ENCODE peak calls at places on chromosomes 4 and X, in eight cellular contexts. L is gastrocnemius medialis, B is tibial nerve, N is sigmoid colon, X is HCT116, K is esophagus squamous epithelium, V is A549, P is adrenal gland. U is an unnamed sample.

GRCh38 chr4:159101983-159102622 is 776 bp upstream of the RAPGEF2 start:
- DNase-seq in L (no peak), B (no peak), N (no peak), X (no peak), K (no peak), V (no peak), P (no peak), U (peak; percentile 1)

GRCh38 chr4:116702949-116703348 is 382.4 kb downstream of the TRAM1L1 start:
- DNase-seq in L (no peak), B (no peak), N (no peak), X (no peak), K (no peak), V (no peak), P (no peak), U (peak; percentile 35)

GRCh38 chrX:22105231-22105630 is 73.1 kb downstream of the PHEX start:
- DNase-seq in L (no peak), B (no peak), N (no peak), X (no peak), K (no peak), V (no peak), P (no peak), U (no peak)

GRCh38 chr4:17058506-17058905 is 160.1 kb upstream of the LDB2 start:
- DNase-seq in L (no peak), B (no peak), N (no peak), X (no peak), K (no peak), V (no peak), P (no peak), U (no peak)

GRCh38 chr4:40720931-40721330 is 28.8 kb upstream of the NSUN7 start:
- DNase-seq in L (no peak), B (no peak), N (no peak), X (no peak), K (no peak), V (no peak), P (no peak), U (peak; percentile 25)

GRCh38 chr4:185682236-185682635 is 129.8 kb downstream of the SORBS2 start:
- DNase-seq in L (no peak), B (no peak), N (no peak), X (no peak), K (no peak), V (peak; percentile 12), P (no peak), U (no peak)

GRCh38 chrX:44011505-44011904 is 38.3 kb upstream of the NDP start:
- DNase-seq in L (no peak), B (no peak), N (no peak), X (no peak), K (no peak), V (no peak), P (no peak), U (peak; percentile 64)

GRCh38 chrX:65644621-65645287 is 22.7 kb upstream of the MSN start:
- DNase-seq in L (peak; percentile 66), B (peak; percentile 73), N (peak; percentile 94), X (peak; percentile 39), K (peak; percentile 6), V (peak; percentile 67), P (peak; percentile 89), U (peak; percentile 35)

GRCh38 chr4:15007201-15007600 is 4.9 kb downstream of the CPEB2 start:
- DNase-seq in L (no peak), B (no peak), N (no peak), X (no peak), K (no peak), V (no peak), P (no peak), U (no peak)
- H3K4me3 ChIP-seq in L (no peak overlapping the region), B (no peak overlapping the region), N (no peak overlapping the region), X (no peak overlapping the region), K (peak overlapping the region; percentile 99), V (peak overlapping the region; percentile 71), P (no peak overlapping the region), U (no peak overlapping the region)

DNA sequence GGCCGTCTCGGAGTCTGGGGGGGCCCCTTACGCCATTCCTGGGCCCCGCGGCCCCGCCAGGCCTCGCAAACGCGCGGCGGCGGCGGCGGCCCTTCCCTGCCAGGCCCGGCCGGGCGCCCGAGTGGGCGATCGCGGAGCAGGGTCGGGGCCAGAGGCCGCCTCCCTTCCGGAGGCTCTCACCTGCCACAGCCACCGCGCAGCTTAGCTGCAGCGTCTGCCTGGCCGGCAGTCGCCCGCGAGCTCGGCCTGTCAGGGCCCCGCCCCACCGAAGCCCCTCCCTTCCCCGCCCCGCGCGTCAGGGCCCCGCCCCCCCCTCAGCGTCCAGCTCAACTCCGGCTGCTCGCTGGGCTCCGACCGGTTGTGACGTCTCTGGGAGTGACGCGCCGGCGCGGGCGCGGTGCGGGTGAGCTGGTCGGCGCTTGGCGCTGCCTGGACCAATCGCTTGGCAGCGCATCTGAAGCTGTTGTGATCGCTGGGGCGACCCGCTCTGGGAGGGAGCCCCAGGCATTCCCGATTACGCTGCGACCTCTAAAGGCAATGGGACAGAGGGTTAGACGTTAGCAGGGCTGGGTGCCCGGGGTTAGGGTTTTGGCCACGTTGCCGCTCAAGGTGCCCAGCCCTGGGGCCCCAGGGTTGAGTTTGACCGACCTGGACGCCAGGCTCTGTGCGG is at the start of gene SLC10A3:
- DNase-seq in L (peak; percentile 84), B (peak; percentile 80), N (peak; percentile 97), X (peak; percentile 89), K (peak; percentile 62), V (peak; percentile 89), P (peak; percentile 94), U (peak; percentile 96)
- TF ChIP-seq CTCF in L (no peak), B (peak; percentile 7), N (no peak), X (no peak), K (no peak), V (no peak), P (no peak), U (no peak)

GRCh38 chrX:81202413-81202794 is 502 bp downstream of the SH3BGRL start:
- DNase-seq in L (no peak), B (no peak), N (no peak), X (no peak), K (no peak), V (no peak), P (no peak), U (peak; percentile 53)

GRCh38 chrX:81206471-81206870 is 4.6 kb downstream of the SH3BGRL start:
- DNase-seq in L (no peak), B (no peak), N (no peak), X (no peak), K (no peak), V (no peak), P (no peak), U (peak; percentile 6)

GRCh38 chrX:81202989-81203388 is 1.1 kb downstream of the SH3BGRL start:
- DNase-seq in L (no peak), B (no peak), N (no peak), X (no peak), K (no peak), V (no peak), P (no peak), U (peak; percentile 14)

GRCh38 chrX:81201692-81202412 is at the start of the genes HMGN5 and SH3BGRL:
- DNase-seq in L (peak; percentile 36), B (peak; percentile 41), N (peak; percentile 93), X (peak; percentile 56), K (peak; percentile 8), V (peak; percentile 56), P (peak; percentile 85), U (peak; percentile 88)
- TF ChIP-seq POLR2A in L (peak; percentile 10), B (no peak), N (peak; percentile 28), X (peak; percentile 31), K (no peak), V (peak; percentile 22), P (no peak), U (peak; percentile 41)

GRCh38 chrX:47584714-47585113 is 2.5 kb downstream of the TIMP1 start:
- DNase-seq in L (no peak), B (no peak), N (no peak), X (no peak), K (no peak), V (no peak), P (peak; percentile 6), U (no peak)
- H3K4me3 ChIP-seq in L (no peak overlapping the region), B (no peak overlapping the region), N (no peak overlapping the region), X (no peak overlapping the region), K (no peak overlapping the region), V (no peak overlapping the region), P (no peak overlapping the region), U (no peak overlapping the region)

U was measured in NB4.